ENCODE peak calls at places on chromosomes 4 and X, in eight cellular contexts. H, J, C, N, Y, T, W and M are unnamed samples.
A peak's percentile ranks its signal among the peaks of the same experiment; 100 is the strongest.

GRCh38 chr4:142126890-142127497 is 490.6 kb downstream of the IL15 start:
- DNase-seq in H (peak; percentile 83), Y (peak; percentile 70), C (no peak), N (peak; percentile 80), W (peak; percentile 57), T (peak; percentile 68), J (peak; percentile 77), M (peak; percentile 58)

GRCh38 chr4:159003420-159004253 is 99.2 kb upstream of the RAPGEF2 start:
- DNase-seq in J (peak; percentile 49), C (no peak), T (no peak), W (no peak), H (peak; percentile 49), N (peak; percentile 44), Y (peak; percentile 52), M (peak; percentile 72)

GRCh38 chr4:154559141-154559841 is 3.5 kb upstream of the FGB start:
- DNase-seq in C (no peak), W (no peak), H (peak; percentile 63), Y (peak; percentile 67), N (peak; percentile 65), J (peak; percentile 8), T (peak; percentile 73), M (peak; percentile 46)

GRCh38 chrX:23626651-23627050 is 40.6 kb upstream of the PRDX4 start:
- DNase-seq in C (no peak), N (no peak), W (no peak), Y (no peak), T (no peak), J (no peak), H (no peak), M (no peak)

GRCh38 chr4:146368209-146368608 is 153.5 kb downstream of the SLC10A7 start:
- DNase-seq in W (no peak), H (no peak), Y (no peak), N (no peak), J (no peak), C (no peak), T (no peak), M (no peak)

GRCh38 chr4:7857238-7857701 is 82.4 kb downstream of the AFAP1 start:
- DNase-seq in J (no peak), W (no peak), C (no peak), N (peak; percentile 99), H (peak; percentile 89), T (no peak), Y (peak; percentile 91), M (peak; percentile 82)

GRCh38 chrX:80423000-80423399 is 2.8 kb downstream of the TENT5D start:
- DNase-seq in Y (no peak), J (no peak), N (no peak), H (no peak), C (no peak), T (no peak), W (no peak), M (no peak)

GRCh38 chr4:10554694-10555093 is 97.5 kb upstream of the ZNF518B start:
- DNase-seq in W (peak; percentile 42), J (peak; percentile 57), N (peak; percentile 59), H (peak; percentile 67), C (no peak), T (peak; percentile 84), Y (peak; percentile 78), M (peak; percentile 56)

GRCh38 chr4:74466242-74466641 is 21.3 kb downstream of the AREG start:
- DNase-seq in Y (no peak), N (no peak), T (no peak), H (no peak), W (no peak), C (no peak), J (no peak), M (no peak)

GRCh38 chr4:67885727-67886126 is 1.9 kb upstream of the TMPRSS11D start:
- DNase-seq in J (no peak), C (no peak), T (no peak), W (no peak), N (peak; percentile 98), Y (peak; percentile 96), H (peak; percentile 91), M (peak; percentile 91)

GRCh38 chrX:144586756-144587155 is 660.5 kb upstream of the SPANXN1 start:
- DNase-seq in N (no peak), T (no peak), Y (no peak), W (no peak), H (peak; percentile 36), C (no peak), J (no peak), M (peak; percentile 1)

GRCh38 chr4:146407669-146408084 is 114.1 kb downstream of the SLC10A7 start:
- DNase-seq in T (no peak), H (peak; percentile 35), Y (peak; percentile 5), J (no peak), C (no peak), N (peak; percentile 29), W (no peak), M (peak; percentile 7)

GRCh38 chr4:22515145-22515887 is 550 bp downstream of the ADGRA3 start:
- DNase-seq in Y (peak; percentile 81), N (peak; percentile 64), C (peak; percentile 78), J (peak; percentile 25), W (peak; percentile 42), H (peak; percentile 75), T (peak; percentile 84), M (peak; percentile 79)

GRCh38 chr4:78661923-78662521 is 110.5 kb downstream of the ANXA3 start:
- DNase-seq in J (peak; percentile 15), C (no peak), W (no peak), N (peak; percentile 33), H (peak; percentile 81), T (no peak), Y (peak; percentile 69), M (peak; percentile 44)

GRCh38 chr4:141425124-141425523 is 204.4 kb downstream of the ZNF330 start:
- DNase-seq in C (no peak), J (no peak), H (peak; percentile 87), Y (peak; percentile 72), W (no peak), N (peak; percentile 93), T (no peak), M (peak; percentile 54)

GRCh38 chrX:132463411-132463810 is 25.4 kb downstream of the MBNL3 start:
- DNase-seq in W (no peak), J (no peak), H (no peak), T (peak; percentile 55), Y (no peak), N (peak; percentile 6), C (no peak), M (no peak)

GRCh38 chr4:47065099-47065498 is 33.7 kb downstream of the GABRB1 start:
- DNase-seq in Y (no peak), C (no peak), H (no peak), T (no peak), J (no peak), N (no peak), W (no peak), M (no peak)

GRCh38 chrX:28595346-28595745 is 8.1 kb downstream of the IL1RAPL1 start:
- DNase-seq in C (no peak), N (no peak), H (no peak), Y (no peak), W (no peak), J (no peak), T (peak; percentile 5), M (no peak)

GRCh38 chr4:4383085-4383484 is 3.8 kb upstream of the NSG1 start:
- DNase-seq in J (no peak), W (no peak), Y (no peak), H (no peak), N (no peak), T (no peak), C (peak; percentile 40), M (no peak)

GRCh38 chr4:7598939-7599790 is 164.4 kb upstream of the PSAPL1 start:
- DNase-seq in T (no peak), H (no peak), W (no peak), C (no peak), Y (no peak), J (peak; percentile 5), N (no peak), M (no peak)

GRCh38 chr4:120052840-120053239 is 13.8 kb downstream of the MAD2L1 start:
- DNase-seq in T (no peak), C (peak; percentile 74), N (peak; percentile 99), W (no peak), J (no peak), Y (peak; percentile 98), H (peak; percentile 96), M (peak; percentile 74)

GRCh38 chr4:164508126-164508525 is 245.8 kb upstream of the SMIM31 start:
- DNase-seq in H (no peak), Y (no peak), T (no peak), W (no peak), N (no peak), C (no peak), J (no peak), M (no peak)

GRCh38 chrX:21993265-21993664 is 38.9 kb upstream of the PHEX start:
- DNase-seq in C (peak; percentile 58), H (no peak), N (no peak), J (no peak), T (no peak), W (no peak), Y (no peak), M (no peak)